ENCODE peak calls at places on chromosomes 1 and 21, in seven cellular contexts. One of them, this sample, is unnamed. For H3K4me1, the result is how much of the 10 kb centered on the place peaks cover.

GRCh38 chr1:8345621-8346415 is 27.9 kb downstream of the SLC45A1 start:
- DNase-seq in endodermal cell: peak
- DNase-seq in adrenal gland: no peak
- DNase-seq in thyroid gland: no peak
- DNase-seq in IMR-90: no peak
- DNase-seq in A549: no peak
- DNase-seq in heart right ventricle: no peak
- DNase-seq in this sample: no peak

GRCh38 chr1:8198522-8198921 is 119.4 kb upstream of the SLC45A1 start:
- DNase-seq in IMR-90: no peak
- DNase-seq in heart right ventricle: no peak
- DNase-seq in adrenal gland: no peak
- DNase-seq in A549: no peak
- DNase-seq in thyroid gland: no peak
- DNase-seq in endodermal cell: no peak
- DNase-seq in this sample: no peak

GRCh38 chr1:115652236-115652788 is 10.5 kb downstream of the VANGL1 start:
- DNase-seq in endodermal cell: peak
- DNase-seq in A549: no peak
- DNase-seq in IMR-90: no peak
- DNase-seq in adrenal gland: peak
- DNase-seq in thyroid gland: no peak
- DNase-seq in heart right ventricle: no peak
- DNase-seq in this sample: no peak

GRCh38 chr1:19096036-19096833 is 113.8 kb downstream of the UBR4 start:
- DNase-seq in adrenal gland: peak
- DNase-seq in IMR-90: peak
- DNase-seq in heart right ventricle: peak
- DNase-seq in endodermal cell: peak
- DNase-seq in A549: peak
- DNase-seq in thyroid gland: peak
- DNase-seq in this sample: peak

GRCh38 chr1:5745776-5746610 is 246.2 kb downstream of the NPHP4 start:
- DNase-seq in thyroid gland: peak
- DNase-seq in IMR-90: peak
- DNase-seq in heart right ventricle: peak
- DNase-seq in A549: peak
- DNase-seq in adrenal gland: peak
- DNase-seq in endodermal cell: peak
- DNase-seq in this sample: peak

GRCh38 chr1:220274122-220274855 is 2.0 kb upstream of the RAB3GAP2 start:
- DNase-seq in A549: no peak
- DNase-seq in adrenal gland: no peak
- DNase-seq in thyroid gland: no peak
- DNase-seq in IMR-90: peak
- DNase-seq in endodermal cell: no peak
- DNase-seq in heart right ventricle: no peak
- DNase-seq in this sample: no peak

GRCh38 chr1:175237389-175237788 is 44.8 kb upstream of the KIAA0040 start:
- DNase-seq in adrenal gland: no peak
- DNase-seq in IMR-90: no peak
- DNase-seq in thyroid gland: no peak
- DNase-seq in endodermal cell: no peak
- DNase-seq in A549: no peak
- DNase-seq in heart right ventricle: no peak
- DNase-seq in this sample: no peak

GRCh38 chr1:27689423-27690173 is 17.6 kb upstream of the IFI6 start:
- DNase-seq in endodermal cell: no peak
- DNase-seq in adrenal gland: no peak
- DNase-seq in A549: no peak
- DNase-seq in heart right ventricle: no peak
- DNase-seq in thyroid gland: no peak
- DNase-seq in IMR-90: peak
- DNase-seq in this sample: no peak

GRCh38 chr1:69524010-69524409 is 43.7 kb upstream of the LRRC7 start:
- DNase-seq in endodermal cell: no peak
- DNase-seq in A549: no peak
- DNase-seq in adrenal gland: no peak
- DNase-seq in thyroid gland: no peak
- DNase-seq in heart right ventricle: no peak
- DNase-seq in IMR-90: peak
- DNase-seq in this sample: no peak

GRCh38 chr1:48674641-48675040 is 102.0 kb downstream of the BEND5 start:
- DNase-seq in A549: no peak
- DNase-seq in endodermal cell: no peak
- DNase-seq in adrenal gland: peak
- DNase-seq in thyroid gland: no peak
- DNase-seq in heart right ventricle: no peak
- DNase-seq in IMR-90: peak
- DNase-seq in this sample: no peak

GRCh38 chr1:17867470-17867869 is 112.3 kb downstream of the ACTL8 start:
- DNase-seq in A549: no peak
- DNase-seq in thyroid gland: no peak
- DNase-seq in endodermal cell: no peak
- DNase-seq in adrenal gland: no peak
- DNase-seq in IMR-90: no peak
- DNase-seq in heart right ventricle: no peak
- DNase-seq in this sample: no peak

GRCh38 chr1:165828103-165828558 is 717 bp downstream of the UCK2 start:
- DNase-seq in heart right ventricle: peak
- DNase-seq in endodermal cell: peak
- DNase-seq in thyroid gland: peak
- DNase-seq in IMR-90: peak
- DNase-seq in A549: peak
- DNase-seq in adrenal gland: peak
- DNase-seq in this sample: peak

GRCh38 chr21:44526096-44526997 is 13.6 kb downstream of the KRTAP10-1 start:
- DNase-seq in thyroid gland: no peak
- DNase-seq in heart right ventricle: no peak
- DNase-seq in endodermal cell: no peak
- DNase-seq in A549: no peak
- DNase-seq in adrenal gland: no peak
- DNase-seq in IMR-90: no peak
- DNase-seq in this sample: no peak

GRCh38 chr1:163173121-163173520 is 29.6 kb downstream of the RGS5 start:
- DNase-seq in adrenal gland: no peak
- DNase-seq in heart right ventricle: no peak
- DNase-seq in IMR-90: no peak
- DNase-seq in A549: no peak
- DNase-seq in thyroid gland: no peak
- DNase-seq in endodermal cell: no peak
- DNase-seq in this sample: no peak

GRCh38 chr1:33848205-33848604 is 15.7 kb upstream of the HMGB4 start:
- DNase-seq in IMR-90: no peak
- DNase-seq in A549: no peak
- DNase-seq in adrenal gland: no peak
- DNase-seq in heart right ventricle: no peak
- DNase-seq in thyroid gland: no peak
- DNase-seq in endodermal cell: no peak
- DNase-seq in this sample: no peak

GRCh38 chr21:35530726-35531125 is 481.6 kb upstream of the RUNX1 start:
- DNase-seq in thyroid gland: no peak
- DNase-seq in endodermal cell: no peak
- DNase-seq in adrenal gland: peak
- DNase-seq in heart right ventricle: no peak
- DNase-seq in A549: no peak
- DNase-seq in IMR-90: no peak
- DNase-seq in this sample: no peak

GRCh38 chr1:208565761-208566440 is 321.7 kb upstream of the PLXNA2 start:
- DNase-seq in heart right ventricle: no peak
- DNase-seq in A549: no peak
- DNase-seq in endodermal cell: no peak
- DNase-seq in adrenal gland: no peak
- DNase-seq in IMR-90: no peak
- DNase-seq in thyroid gland: peak
- DNase-seq in this sample: no peak

GRCh38 chr1:101592861-101593260 is 356.0 kb downstream of the S1PR1 start:
- DNase-seq in endodermal cell: no peak
- DNase-seq in thyroid gland: no peak
- DNase-seq in adrenal gland: no peak
- DNase-seq in heart right ventricle: no peak
- DNase-seq in A549: no peak
- DNase-seq in IMR-90: peak
- DNase-seq in this sample: no peak

GRCh38 chr1:2134232-2134603 is 60.4 kb downstream of the FAAP20 start:
- DNase-seq in heart right ventricle: no peak
- DNase-seq in endodermal cell: no peak
- DNase-seq in thyroid gland: no peak
- DNase-seq in IMR-90: no peak
- DNase-seq in adrenal gland: no peak
- DNase-seq in A549: no peak
- DNase-seq in this sample: no peak

GRCh38 chr1:12460121-12460520 is 157.9 kb downstream of the DHRS3 start:
- DNase-seq in thyroid gland: no peak
- DNase-seq in heart right ventricle: peak
- DNase-seq in adrenal gland: no peak
- DNase-seq in endodermal cell: no peak
- DNase-seq in A549: no peak
- DNase-seq in IMR-90: no peak
- DNase-seq in this sample: no peak

GRCh38 chr1:117674521-117675400 is 68.9 kb downstream of the TENT5C start:
- DNase-seq in adrenal gland: no peak
- DNase-seq in heart right ventricle: no peak
- DNase-seq in IMR-90: peak
- DNase-seq in endodermal cell: peak
- DNase-seq in thyroid gland: peak
- DNase-seq in A549: peak
- DNase-seq in this sample: no peak

GRCh38 chr1:183873642-183874041 is 68.7 kb downstream of the RGL1 start:
- DNase-seq in adrenal gland: no peak
- DNase-seq in endodermal cell: no peak
- DNase-seq in IMR-90: no peak
- DNase-seq in heart right ventricle: no peak
- DNase-seq in thyroid gland: no peak
- DNase-seq in A549: no peak
- DNase-seq in this sample: no peak

GRCh38 chr1:33738976-33739375 is 124.9 kb upstream of the HMGB4 start:
- DNase-seq in heart right ventricle: no peak
- DNase-seq in endodermal cell: no peak
- DNase-seq in IMR-90: no peak
- DNase-seq in adrenal gland: no peak
- DNase-seq in thyroid gland: no peak
- DNase-seq in A549: no peak
- DNase-seq in this sample: no peak

GRCh38 chr1:57633881-57634280 is 210.0 kb upstream of the DAB1 start:
- DNase-seq in A549: no peak
- DNase-seq in heart right ventricle: no peak
- DNase-seq in thyroid gland: no peak
- DNase-seq in endodermal cell: no peak
- DNase-seq in IMR-90: no peak
- DNase-seq in adrenal gland: no peak
- DNase-seq in this sample: no peak

GRCh38 chr1:155012052-155012546 is 9.5 kb downstream of the ZBTB7B start:
- DNase-seq in thyroid gland: peak
- DNase-seq in IMR-90: no peak
- DNase-seq in endodermal cell: peak
- DNase-seq in heart right ventricle: peak
- DNase-seq in adrenal gland: peak
- DNase-seq in A549: no peak
- DNase-seq in this sample: peak

GRCh38 chr1:208631516-208631915 is 387.3 kb upstream of the PLXNA2 start:
- DNase-seq in thyroid gland: no peak
- DNase-seq in endodermal cell: no peak
- DNase-seq in IMR-90: no peak
- DNase-seq in adrenal gland: no peak
- DNase-seq in A549: no peak
- DNase-seq in heart right ventricle: no peak
- DNase-seq in this sample: no peak

GRCh38 chr1:23341829-23342697 is 2.0 kb downstream of the HNRNPR start:
- DNase-seq in thyroid gland: no peak
- DNase-seq in endodermal cell: no peak
- DNase-seq in A549: no peak
- DNase-seq in adrenal gland: no peak
- DNase-seq in heart right ventricle: no peak
- DNase-seq in IMR-90: no peak
- DNase-seq in this sample: no peak

GRCh38 chr1:25022361-25023189 is 92.5 kb upstream of the RUNX3 start:
- DNase-seq in A549: peak
- DNase-seq in adrenal gland: peak
- DNase-seq in heart right ventricle: peak
- DNase-seq in thyroid gland: peak
- DNase-seq in endodermal cell: peak
- DNase-seq in IMR-90: peak
- DNase-seq in this sample: no peak

GRCh38 chr1:47934243-47934805 is 62.9 kb downstream of the TRABD2B start:
- DNase-seq in thyroid gland: peak
- DNase-seq in IMR-90: no peak
- DNase-seq in endodermal cell: peak
- DNase-seq in heart right ventricle: peak
- DNase-seq in adrenal gland: peak
- DNase-seq in A549: no peak
- DNase-seq in this sample: peak

GRCh38 chr1:201561195-201561564 is 22.3 kb downstream of the NAV1 start:
- DNase-seq in adrenal gland: no peak
- DNase-seq in IMR-90: peak
- DNase-seq in heart right ventricle: no peak
- DNase-seq in A549: no peak
- DNase-seq in thyroid gland: no peak
- DNase-seq in endodermal cell: no peak
- DNase-seq in this sample: no peak
- H3K4me1 ChIP-seq in adrenal gland: under half
- H3K4me1 ChIP-seq in IMR-90: under half
- H3K4me1 ChIP-seq in heart right ventricle: half or more
- H3K4me1 ChIP-seq in A549: under half
- H3K4me1 ChIP-seq in thyroid gland: under half
- H3K4me1 ChIP-seq in endodermal cell: under half
- H3K4me1 ChIP-seq in this sample: under half

GRCh38 chr1:109398343-109399225 is 866 bp upstream of the SORT1 start:
- DNase-seq in A549: no peak
- DNase-seq in endodermal cell: no peak
- DNase-seq in adrenal gland: no peak
- DNase-seq in heart right ventricle: no peak
- DNase-seq in thyroid gland: no peak
- DNase-seq in IMR-90: no peak
- DNase-seq in this sample: no peak
- TF ChIP-seq CTCF in A549: no peak
- TF ChIP-seq CTCF in endodermal cell: no peak
- TF ChIP-seq CTCF in adrenal gland: no peak
- TF ChIP-seq CTCF in heart right ventricle: no peak
- TF ChIP-seq CTCF in thyroid gland: no peak
- TF ChIP-seq CTCF in IMR-90: no peak
- TF ChIP-seq CTCF in this sample: no peak

GRCh38 chr1:64493864-64494263 is 23.9 kb downstream of the CACHD1 start:
- DNase-seq in endodermal cell: peak
- DNase-seq in A549: no peak
- DNase-seq in adrenal gland: no peak
- DNase-seq in IMR-90: no peak
- DNase-seq in heart right ventricle: no peak
- DNase-seq in thyroid gland: no peak
- DNase-seq in this sample: no peak
- H3K4me3 ChIP-seq in endodermal cell: peak
- H3K4me3 ChIP-seq in A549: no peak
- H3K4me3 ChIP-seq in adrenal gland: no peak
- H3K4me3 ChIP-seq in IMR-90: no peak
- H3K4me3 ChIP-seq in heart right ventricle: no peak
- H3K4me3 ChIP-seq in thyroid gland: no peak
- H3K4me3 ChIP-seq in this sample: no peak

DNA sequence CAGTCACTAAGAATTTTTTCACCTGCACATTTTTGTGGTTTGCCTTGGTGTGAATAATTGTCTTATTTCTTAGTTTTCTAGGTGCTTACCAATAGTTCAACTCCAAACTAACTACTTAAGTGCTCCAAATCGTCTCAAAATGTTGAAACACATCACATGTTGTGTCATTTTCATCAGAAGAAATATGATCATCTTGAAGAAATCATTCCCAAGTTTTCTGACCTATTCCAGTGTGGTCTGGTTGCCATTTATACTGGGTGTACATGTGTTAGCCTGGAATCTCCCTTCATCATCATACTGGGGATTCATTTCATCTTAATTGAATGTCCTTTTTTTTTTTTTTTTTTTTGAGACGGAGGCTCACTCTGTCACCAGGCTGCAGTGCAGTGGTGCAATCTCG is 67.0 kb downstream of the EIF2B3 start:
- DNase-seq in A549: no peak
- DNase-seq in adrenal gland: no peak
- DNase-seq in thyroid gland: no peak
- DNase-seq in IMR-90: no peak
- DNase-seq in endodermal cell: no peak
- DNase-seq in heart right ventricle: no peak
- DNase-seq in this sample: no peak
- H3K4me1 ChIP-seq in A549: under half
- H3K4me1 ChIP-seq in adrenal gland: under half
- H3K4me1 ChIP-seq in thyroid gland: under half
- H3K4me1 ChIP-seq in IMR-90: under half
- H3K4me1 ChIP-seq in endodermal cell: under half
- H3K4me1 ChIP-seq in heart right ventricle: under half
- H3K4me1 ChIP-seq in this sample: under half